ENCODE peak calls at places on chromosomes 13 and 19, in ten cellular contexts. Z, O, Q, L, N, I, X, V, F and M are unnamed samples.

GRCh38 chr13:83753912-83754624 is 128.2 kb downstream of the SLITRK1 start:
- DNase-seq in Z (no peak), O (no peak), Q (no peak), L (no peak), N (no peak), I (no peak), X (no peak), V (peak; percentile 56), F (no peak), M (no peak)

GRCh38 chr13:20369886-20370361 is 137.8 kb upstream of the GJB6 start:
- DNase-seq in Z (no peak), O (no peak), Q (no peak), L (no peak), N (no peak), I (peak; percentile 33), X (no peak), V (no peak), F (no peak), M (no peak)

GRCh38 chr13:83150616-83151307 is 731.5 kb downstream of the SLITRK1 start:
- DNase-seq in Z (no peak), O (no peak), Q (no peak), L (no peak), N (no peak), I (no peak), X (no peak), V (no peak), F (no peak), M (no peak)

GRCh38 chr13:91162180-91162579 is 185.3 kb upstream of the MIR17HG start:
- DNase-seq in Z (no peak), O (no peak), Q (no peak), L (no peak), N (no peak), I (no peak), X (peak; percentile 29), V (no peak), F (no peak), M (peak; percentile 14)

GRCh38 chr13:112959701-112960542 is 9.1 kb upstream of the MCF2L start:
- DNase-seq in Z (no peak), O (no peak), Q (no peak), L (no peak), N (no peak), I (no peak), X (no peak), V (no peak), F (no peak), M (no peak)

GRCh38 chr19:4115050-4115817 is 8.7 kb downstream of the MAP2K2 start:
- DNase-seq in Z (no peak), O (no peak), Q (no peak), L (no peak), N (no peak), I (no peak), X (no peak), V (no peak), F (peak; percentile 33), M (no peak)

GRCh38 chr19:34733266-34733825 is 697 bp upstream of the ZNF181 start:
- DNase-seq in Z (no peak), O (no peak), Q (peak; percentile 51), L (no peak), N (no peak), I (no peak), X (peak; percentile 46), V (no peak), F (no peak), M (no peak)

GRCh38 chr13:78194904-78195639 is 276.4 kb upstream of the EDNRB start:
- DNase-seq in Z (no peak), O (no peak), Q (no peak), L (no peak), N (no peak), I (no peak), X (no peak), V (no peak), F (no peak), M (no peak)

GRCh38 chr13:61316647-61317046 is 99.0 kb downstream of the PCDH20 start:
- DNase-seq in Z (no peak), O (no peak), Q (no peak), L (no peak), N (no peak), I (no peak), X (peak; percentile 8), V (no peak), F (no peak), M (peak; percentile 76)

GRCh38 chr13:41500501-41500900 is 43.2 kb downstream of the RGCC start:
- DNase-seq in Z (no peak), O (no peak), Q (no peak), L (no peak), N (peak; percentile 54), I (peak; percentile 45), X (no peak), V (no peak), F (no peak), M (no peak)

GRCh38 chr19:43804443-43804842 is 2.2 kb upstream of the LYPD5 start:
- DNase-seq in Z (no peak), O (no peak), Q (no peak), L (no peak), N (no peak), I (peak; percentile 8), X (no peak), V (no peak), F (no peak), M (no peak)

GRCh38 chr13:79853258-79853657 is 372.3 kb downstream of the NDFIP2 start:
- DNase-seq in Z (no peak), O (no peak), Q (no peak), L (no peak), N (no peak), I (no peak), X (no peak), V (no peak), F (no peak), M (no peak)

GRCh38 chr13:57631607-57632275 is at the start of gene PCDH17:
- DNase-seq in Z (no peak), O (no peak), Q (peak; percentile 32), L (no peak), N (peak; percentile 37), I (no peak), X (peak; percentile 39), V (no peak), F (no peak), M (peak; percentile 59)

GRCh38 chr13:93847162-93847561 is 620.6 kb downstream of the GPC6 start:
- DNase-seq in Z (no peak), O (no peak), Q (no peak), L (no peak), N (peak; percentile 47), I (peak; percentile 90), X (no peak), V (no peak), F (no peak), M (no peak)

GRCh38 chr13:27860743-27861142 is 59.1 kb upstream of the PDX1 start:
- DNase-seq in Z (no peak), O (no peak), Q (no peak), L (no peak), N (no peak), I (no peak), X (no peak), V (no peak), F (no peak), M (peak; percentile 43)

GRCh38 chr13:30113983-30114491 is 193.3 kb downstream of the KATNAL1 start:
- DNase-seq in Z (no peak), O (no peak), Q (no peak), L (peak; percentile 36), N (no peak), I (peak; percentile 4), X (no peak), V (peak; percentile 70), F (no peak), M (peak; percentile 57)

GRCh38 chr19:49398001-49398615 is 10.1 kb downstream of the KASH5 start:
- DNase-seq in Z (no peak), O (no peak), Q (no peak), L (no peak), N (no peak), I (no peak), X (peak; percentile 7), V (no peak), F (no peak), M (peak; percentile 14)

GRCh38 chr13:52158629-52159158 is 703 bp downstream of the NEK3 start:
- DNase-seq in Z (no peak), O (no peak), Q (no peak), L (peak; percentile 31), N (peak; percentile 22), I (peak; percentile 37), X (peak; percentile 18), V (peak; percentile 32), F (no peak), M (no peak)

GRCh38 chr19:42126565-42126964 is 5.7 kb downstream of the POU2F2 start:
- DNase-seq in Z (no peak), O (no peak), Q (no peak), L (no peak), N (no peak), I (no peak), X (no peak), V (no peak), F (no peak), M (no peak)